ENCODE peak calls at places on chromosomes 11 and 22, in four cellular contexts. One of them, this sample, is unnamed.

GRCh38 chr11:37533087-37533486 is 935.1 kb upstream of the RAG2 start:
- DNase-seq in A549: no peak
- DNase-seq in pancreas: no peak
- DNase-seq in GM13976: no peak
- DNase-seq in this sample: no peak

GRCh38 chr22:45496451-45496941 is 6.2 kb upstream of the FBLN1 start:
- DNase-seq in pancreas: no peak
- DNase-seq in A549: no peak
- DNase-seq in GM13976: no peak
- DNase-seq in this sample: peak; percentile 27

GRCh38 chr22:23542933-23543332 is 37.2 kb downstream of the IGLL1 start:
- DNase-seq in A549: no peak
- DNase-seq in pancreas: no peak
- DNase-seq in GM13976: no peak
- DNase-seq in this sample: no peak

GRCh38 chr11:69375316-69376154 is 81.6 kb downstream of the MYEOV start:
- DNase-seq in pancreas: no peak
- DNase-seq in GM13976: no peak
- DNase-seq in A549: no peak
- DNase-seq in this sample: peak; percentile 82

GRCh38 chr22:48605125-48605524 is 1222.5 kb downstream of the BRD1 start:
- DNase-seq in GM13976: no peak
- DNase-seq in A549: no peak
- DNase-seq in pancreas: no peak
- DNase-seq in this sample: no peak

GRCh38 chr11:63872833-63873201 is 33.9 kb downstream of the MARK2 start:
- DNase-seq in pancreas: peak; percentile 52
- DNase-seq in GM13976: no peak
- DNase-seq in A549: no peak
- DNase-seq in this sample: no peak

GRCh38 chr11:5618807-5619206 is 6.0 kb upstream of the TRIM34 start:
- DNase-seq in A549: no peak
- DNase-seq in pancreas: no peak
- DNase-seq in GM13976: no peak
- DNase-seq in this sample: no peak

GRCh38 chr11:73597340-73597955 is 464 bp downstream of the FAM168A start:
- DNase-seq in A549: no peak
- DNase-seq in pancreas: no peak
- DNase-seq in GM13976: no peak
- DNase-seq in this sample: no peak

GRCh38 chr22:23233746-23234408 is 53.6 kb downstream of the BCR start:
- DNase-seq in GM13976: no peak
- DNase-seq in A549: no peak
- DNase-seq in pancreas: no peak
- DNase-seq in this sample: no peak

GRCh38 chr22:46848227-46848626 is 85.8 kb downstream of the TBC1D22A start:
- DNase-seq in pancreas: no peak
- DNase-seq in A549: no peak
- DNase-seq in GM13976: no peak
- DNase-seq in this sample: no peak

GRCh38 chr22:50341977-50342650 is 1.0 kb upstream of the PPP6R2 start:
- DNase-seq in pancreas: peak; percentile 92
- DNase-seq in A549: peak; percentile 35
- DNase-seq in GM13976: peak; percentile 87
- DNase-seq in this sample: peak; percentile 28

GRCh38 chr11:33779849-33780528 is 5.7 kb upstream of the FBXO3 start:
- DNase-seq in pancreas: no peak
- DNase-seq in A549: no peak
- DNase-seq in GM13976: no peak
- DNase-seq in this sample: no peak

GRCh38 chr11:57072640-57073039 is 83.9 kb downstream of the OR5AK2 start:
- DNase-seq in A549: peak; percentile 78
- DNase-seq in pancreas: no peak
- DNase-seq in GM13976: no peak
- DNase-seq in this sample: no peak

GRCh38 chr11:69292221-69292648 is 1.7 kb upstream of the MYEOV start:
- DNase-seq in A549: no peak
- DNase-seq in pancreas: no peak
- DNase-seq in GM13976: no peak
- DNase-seq in this sample: peak; percentile 27

GRCh38 chr22:24305260-24305692 is 34.6 kb downstream of the SPECC1L start:
- DNase-seq in pancreas: no peak
- DNase-seq in GM13976: no peak
- DNase-seq in A549: no peak
- DNase-seq in this sample: no peak

GRCh38 chr22:19432092-19432844 is at the start of gene MRPL40:
- DNase-seq in GM13976: peak; percentile 97
- DNase-seq in pancreas: peak; percentile 95
- DNase-seq in A549: peak; percentile 72
- DNase-seq in this sample: peak; percentile 99

GRCh38 chr11:125489166-125489565 is 6.9 kb downstream of the FEZ1 start:
- DNase-seq in GM13976: no peak
- DNase-seq in A549: no peak
- DNase-seq in pancreas: no peak
- DNase-seq in this sample: no peak

GRCh38 chr11:58446294-58446693 is 4.3 kb upstream of the OR5B12 start:
- DNase-seq in pancreas: no peak
- DNase-seq in A549: no peak
- DNase-seq in GM13976: no peak
- DNase-seq in this sample: no peak

GRCh38 chr11:104175769-104176168 is 11.8 kb upstream of the PDGFD start:
- DNase-seq in pancreas: no peak
- DNase-seq in A549: no peak
- DNase-seq in GM13976: no peak
- DNase-seq in this sample: no peak

GRCh38 chr11:96303067-96303466 is 39.9 kb downstream of the MAML2 start:
- DNase-seq in A549: no peak
- DNase-seq in pancreas: no peak
- DNase-seq in GM13976: no peak
- DNase-seq in this sample: no peak

GRCh38 chr11:44631831-44632230 is 66.4 kb downstream of the CD82 start:
- DNase-seq in A549: no peak
- DNase-seq in pancreas: no peak
- DNase-seq in GM13976: peak; percentile 3
- DNase-seq in this sample: peak; percentile 26

GRCh38 chr11:66268953-66269906 is 791 bp downstream of the RAB1B start:
- DNase-seq in A549: peak; percentile 61
- DNase-seq in pancreas: no peak
- DNase-seq in GM13976: no peak
- DNase-seq in this sample: no peak

GRCh38 chr11:69508974-69509373 is 27.5 kb downstream of the LINC01488 start:
- DNase-seq in GM13976: no peak
- DNase-seq in pancreas: no peak
- DNase-seq in A549: no peak
- DNase-seq in this sample: peak; percentile 25

GRCh38 chr11:6405039-6405667 is 13.7 kb downstream of the APBB1 start:
- DNase-seq in A549: no peak
- DNase-seq in pancreas: no peak
- DNase-seq in GM13976: no peak
- DNase-seq in this sample: no peak

GRCh38 chr11:125201525-125202121 is 37.1 kb downstream of the PKNOX2 start:
- DNase-seq in GM13976: no peak
- DNase-seq in pancreas: peak; percentile 82
- DNase-seq in A549: no peak
- DNase-seq in this sample: no peak

GRCh38 chr11:77127969-77128691 is at the start of gene MYO7A:
- DNase-seq in pancreas: peak; percentile 93
- DNase-seq in GM13976: no peak
- DNase-seq in A549: no peak
- DNase-seq in this sample: peak; percentile 79

GRCh38 chr11:18203723-18204122 is 31.1 kb downstream of the MRGPRX4 start:
- DNase-seq in pancreas: no peak
- DNase-seq in A549: peak; percentile 65
- DNase-seq in GM13976: peak; percentile 71
- DNase-seq in this sample: no peak

GRCh38 chr11:11577246-11577855 is 44.5 kb downstream of the GALNT18 start:
- DNase-seq in GM13976: no peak
- DNase-seq in pancreas: no peak
- DNase-seq in A549: no peak
- DNase-seq in this sample: no peak

GRCh38 chr11:126098204-126098769 is 35.6 kb upstream of the CDON start:
- DNase-seq in A549: no peak
- DNase-seq in pancreas: no peak
- DNase-seq in GM13976: no peak
- DNase-seq in this sample: no peak

GRCh38 chr11:29629281-29629680 is 387.5 kb downstream of the KCNA4 start:
- DNase-seq in GM13976: no peak
- DNase-seq in A549: no peak
- DNase-seq in pancreas: no peak
- DNase-seq in this sample: no peak

GRCh38 chr11:113161671-113162589 is 152.5 kb upstream of the TTC12 start:
- DNase-seq in A549: no peak
- DNase-seq in GM13976: no peak
- DNase-seq in pancreas: no peak
- DNase-seq in this sample: no peak

GRCh38 chr11:113166280-113166679 is 148.1 kb upstream of the TTC12 start:
- DNase-seq in GM13976: no peak
- DNase-seq in A549: no peak
- DNase-seq in pancreas: no peak
- DNase-seq in this sample: no peak

GRCh38 chr11:113160652-113161051 is 153.7 kb upstream of the TTC12 start:
- DNase-seq in pancreas: no peak
- DNase-seq in A549: no peak
- DNase-seq in GM13976: no peak
- DNase-seq in this sample: no peak

GRCh38 chr11:113162590-113162961 is 151.8 kb upstream of the TTC12 start:
- DNase-seq in GM13976: no peak
- DNase-seq in A549: no peak
- DNase-seq in pancreas: no peak
- DNase-seq in this sample: no peak

DNA sequence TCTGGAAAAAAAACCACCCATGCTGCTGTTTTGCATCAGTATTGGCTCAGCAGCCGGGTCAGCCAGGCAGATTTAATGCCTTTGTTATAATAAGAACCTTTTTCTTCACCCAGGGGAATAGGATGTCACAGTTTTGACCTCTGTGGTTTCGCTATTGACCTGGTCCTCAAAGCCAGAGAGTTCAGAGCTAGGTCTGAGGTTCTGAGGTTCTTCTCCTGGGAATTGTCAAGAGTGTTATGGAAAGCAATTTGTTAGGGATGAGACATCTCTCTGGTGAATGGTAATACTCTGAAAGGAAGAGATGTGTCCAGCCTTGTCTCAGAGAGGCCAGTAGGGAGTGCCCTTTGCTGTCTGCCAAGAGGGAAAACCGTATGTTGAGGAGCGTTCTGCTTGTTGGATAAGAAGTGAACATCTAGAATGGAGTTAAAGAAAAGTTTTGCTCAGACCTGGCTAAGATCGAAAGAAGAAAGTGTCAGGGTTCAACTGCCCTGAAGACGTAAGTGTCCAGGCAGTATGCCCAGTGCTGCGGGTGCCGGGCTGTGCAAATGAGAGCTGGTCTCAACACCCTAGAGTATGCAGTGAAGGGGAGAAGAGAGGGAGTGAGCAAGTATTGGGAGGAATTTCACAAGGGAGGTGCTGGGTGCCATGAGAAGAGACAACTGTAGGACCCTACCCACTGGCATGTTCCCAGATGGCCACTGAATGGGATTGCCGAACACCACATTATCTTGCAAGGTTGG is 150.9 kb upstream of the TTC12 start:
- DNase-seq in A549: no peak
- DNase-seq in pancreas: no peak
- DNase-seq in GM13976: no peak
- DNase-seq in this sample: no peak
- TF ChIP-seq CTCF in A549: no peak
- TF ChIP-seq CTCF in pancreas: no peak
- TF ChIP-seq CTCF in GM13976: no peak
- TF ChIP-seq CTCF in this sample: peak; percentile 32

DNA sequence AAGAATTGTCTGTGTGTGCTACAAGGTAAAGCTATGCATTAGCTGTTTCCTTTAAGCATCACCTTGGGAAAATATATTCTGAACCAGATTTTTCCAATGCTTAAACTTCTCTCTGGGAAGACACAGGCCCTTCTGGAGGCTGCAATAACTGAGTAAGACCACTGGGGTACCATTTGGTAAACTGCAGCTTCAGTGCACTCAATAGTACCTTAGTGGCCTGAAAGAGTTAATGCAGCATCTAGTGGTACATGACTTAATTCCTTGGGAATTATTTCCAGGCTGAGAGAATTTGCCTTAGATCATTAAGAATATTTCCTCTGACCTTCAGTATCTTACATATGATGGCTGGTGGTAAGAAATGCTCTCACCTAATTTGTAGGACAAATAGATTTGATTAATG is 727.4 kb downstream of the DLG2 start:
- DNase-seq in GM13976: no peak
- DNase-seq in pancreas: no peak
- DNase-seq in A549: no peak
- DNase-seq in this sample: no peak
- TF ChIP-seq CTCF in GM13976: no peak
- TF ChIP-seq CTCF in pancreas: no peak
- TF ChIP-seq CTCF in A549: no peak
- TF ChIP-seq CTCF in this sample: peak; percentile 16

GRCh38 chr22:21984793-21985192 is 2.2 kb upstream of the TOP3B start:
- DNase-seq in GM13976: no peak
- DNase-seq in A549: no peak
- DNase-seq in pancreas: no peak
- DNase-seq in this sample: no peak
- TF ChIP-seq CTCF in GM13976: peak; percentile 59
- TF ChIP-seq CTCF in A549: no peak
- TF ChIP-seq CTCF in pancreas: no peak
- TF ChIP-seq CTCF in this sample: peak; percentile 48

GRCh38 chr11:112073941-112074811 is at the start of the genes NKAPD1 and PIH1D2:
- DNase-seq in A549: peak; percentile 73
- DNase-seq in pancreas: peak; percentile 63
- DNase-seq in GM13976: peak; percentile 82
- DNase-seq in this sample: no peak
- TF ChIP-seq CTCF in A549: no peak
- TF ChIP-seq CTCF in pancreas: no peak
- TF ChIP-seq CTCF in GM13976: no peak
- TF ChIP-seq CTCF in this sample: peak; percentile 50

GRCh38 chr11:111476366-111476765 is 35.8 kb downstream of the BTG4 start:
- DNase-seq in GM13976: no peak
- DNase-seq in A549: no peak
- DNase-seq in pancreas: no peak
- DNase-seq in this sample: no peak

GRCh38 chr11:111483431-111483830 is 28.8 kb downstream of the BTG4 start:
- DNase-seq in pancreas: no peak
- DNase-seq in GM13976: no peak
- DNase-seq in A549: no peak
- DNase-seq in this sample: no peak

GRCh38 chr11:111477898-111478297 is 34.3 kb downstream of the BTG4 start:
- DNase-seq in A549: no peak
- DNase-seq in GM13976: no peak
- DNase-seq in pancreas: no peak
- DNase-seq in this sample: no peak

GRCh38 chr11:111476961-111477360 is 35.2 kb downstream of the BTG4 start:
- DNase-seq in A549: no peak
- DNase-seq in pancreas: no peak
- DNase-seq in GM13976: no peak
- DNase-seq in this sample: no peak

GRCh38 chr11:111479666-111480065 is 32.5 kb downstream of the BTG4 start:
- DNase-seq in A549: no peak
- DNase-seq in pancreas: no peak
- DNase-seq in GM13976: no peak
- DNase-seq in this sample: no peak
- TF ChIP-seq CTCF in A549: no peak
- TF ChIP-seq CTCF in pancreas: no peak
- TF ChIP-seq CTCF in GM13976: no peak
- TF ChIP-seq CTCF in this sample: peak; percentile 39